ENCODE peak calls at places on chromosomes 11 and 22, in five cellular contexts. One of them, this sample, is unnamed.

GRCh38 chr11:112778091-112778889 is 182.9 kb upstream of the NCAM1 start:
- DNase-seq in Peyer's patch: no peak
- DNase-seq in cardiac muscle cell: no peak
- DNase-seq in lower leg skin: no peak
- DNase-seq in brain microvascular endothelial cell: no peak
- DNase-seq in this sample: no peak

GRCh38 chr11:13538044-13538443 is 42.2 kb upstream of the PTH start:
- DNase-seq in lower leg skin: no peak
- DNase-seq in cardiac muscle cell: no peak
- DNase-seq in brain microvascular endothelial cell: no peak
- DNase-seq in Peyer's patch: no peak
- DNase-seq in this sample: no peak

GRCh38 chr11:69531717-69532088 is 50.2 kb downstream of the LINC01488 start:
- DNase-seq in Peyer's patch: no peak
- DNase-seq in lower leg skin: no peak
- DNase-seq in brain microvascular endothelial cell: no peak
- DNase-seq in cardiac muscle cell: no peak
- DNase-seq in this sample: no peak

GRCh38 chr11:133082851-133083488 is 449.3 kb downstream of the OPCML start:
- DNase-seq in brain microvascular endothelial cell: peak; percentile 6
- DNase-seq in cardiac muscle cell: peak; percentile 62
- DNase-seq in lower leg skin: no peak
- DNase-seq in Peyer's patch: peak; percentile 80
- DNase-seq in this sample: no peak

GRCh38 chr22:37483594-37484114 is 2.5 kb downstream of the MFNG start:
- DNase-seq in brain microvascular endothelial cell: no peak
- DNase-seq in cardiac muscle cell: no peak
- DNase-seq in Peyer's patch: no peak
- DNase-seq in lower leg skin: no peak
- DNase-seq in this sample: peak; percentile 22

GRCh38 chr22:39239561-39240423 is 5.0 kb downstream of the PDGFB start:
- DNase-seq in Peyer's patch: peak; percentile 91
- DNase-seq in brain microvascular endothelial cell: no peak
- DNase-seq in lower leg skin: peak; percentile 78
- DNase-seq in cardiac muscle cell: no peak
- DNase-seq in this sample: no peak

GRCh38 chr22:28075260-28075981 is 156.4 kb upstream of the PITPNB start:
- DNase-seq in brain microvascular endothelial cell: peak; percentile 86
- DNase-seq in lower leg skin: peak; percentile 39
- DNase-seq in Peyer's patch: peak; percentile 51
- DNase-seq in cardiac muscle cell: peak; percentile 87
- DNase-seq in this sample: peak; percentile 84

GRCh38 chr11:68036717-68037239 is 2.0 kb upstream of the TCIRG1 start:
- DNase-seq in cardiac muscle cell: no peak
- DNase-seq in Peyer's patch: no peak
- DNase-seq in lower leg skin: peak; percentile 64
- DNase-seq in brain microvascular endothelial cell: no peak
- DNase-seq in this sample: no peak

GRCh38 chr22:44394246-44395115 is 81.7 kb upstream of the SHISAL1 start:
- DNase-seq in brain microvascular endothelial cell: no peak
- DNase-seq in lower leg skin: no peak
- DNase-seq in Peyer's patch: peak; percentile 19
- DNase-seq in cardiac muscle cell: no peak
- DNase-seq in this sample: no peak

GRCh38 chr22:17475318-17476212 is 87.7 kb upstream of the SLC25A18 start:
- DNase-seq in lower leg skin: no peak
- DNase-seq in Peyer's patch: no peak
- DNase-seq in cardiac muscle cell: no peak
- DNase-seq in brain microvascular endothelial cell: no peak
- DNase-seq in this sample: no peak

GRCh38 chr11:9639099-9639498 is 24.8 kb upstream of the SWAP70 start:
- DNase-seq in lower leg skin: peak; percentile 48
- DNase-seq in Peyer's patch: peak; percentile 77
- DNase-seq in cardiac muscle cell: no peak
- DNase-seq in brain microvascular endothelial cell: no peak
- DNase-seq in this sample: peak; percentile 10

GRCh38 chr11:61148016-61148640 is 13.1 kb downstream of the VPS37C start:
- DNase-seq in Peyer's patch: no peak
- DNase-seq in brain microvascular endothelial cell: no peak
- DNase-seq in lower leg skin: no peak
- DNase-seq in cardiac muscle cell: peak; percentile 50
- DNase-seq in this sample: no peak

GRCh38 chr11:117597083-117597482 is 199.9 kb downstream of the DSCAML1 start:
- DNase-seq in lower leg skin: no peak
- DNase-seq in cardiac muscle cell: peak; percentile 51
- DNase-seq in Peyer's patch: no peak
- DNase-seq in brain microvascular endothelial cell: peak; percentile 34
- DNase-seq in this sample: peak; percentile 30

GRCh38 chr11:87300640-87301381 is 263.1 kb downstream of the TMEM135 start:
- DNase-seq in cardiac muscle cell: no peak
- DNase-seq in brain microvascular endothelial cell: no peak
- DNase-seq in Peyer's patch: no peak
- DNase-seq in lower leg skin: no peak
- DNase-seq in this sample: no peak

GRCh38 chr11:129376658-129377341 is 1.2 kb downstream of the BARX2 start:
- DNase-seq in brain microvascular endothelial cell: no peak
- DNase-seq in lower leg skin: no peak
- DNase-seq in Peyer's patch: no peak
- DNase-seq in cardiac muscle cell: no peak
- DNase-seq in this sample: no peak

GRCh38 chr22:26291940-26292666 is 122.8 kb downstream of the SEZ6L start:
- DNase-seq in Peyer's patch: no peak
- DNase-seq in lower leg skin: no peak
- DNase-seq in cardiac muscle cell: no peak
- DNase-seq in brain microvascular endothelial cell: no peak
- DNase-seq in this sample: no peak

GRCh38 chr22:30868663-30869385 is 99.8 kb downstream of the MORC2 start:
- DNase-seq in Peyer's patch: no peak
- DNase-seq in brain microvascular endothelial cell: peak; percentile 37
- DNase-seq in lower leg skin: no peak
- DNase-seq in cardiac muscle cell: no peak
- DNase-seq in this sample: no peak

GRCh38 chr22:17201285-17201945 is 17.8 kb downstream of the ADA2 start:
- DNase-seq in cardiac muscle cell: peak; percentile 44
- DNase-seq in brain microvascular endothelial cell: no peak
- DNase-seq in lower leg skin: no peak
- DNase-seq in Peyer's patch: no peak
- DNase-seq in this sample: peak; percentile 46

GRCh38 chr11:121137005-121137404 is 36.0 kb downstream of the TECTA start:
- DNase-seq in lower leg skin: no peak
- DNase-seq in Peyer's patch: no peak
- DNase-seq in brain microvascular endothelial cell: no peak
- DNase-seq in cardiac muscle cell: no peak
- DNase-seq in this sample: no peak

GRCh38 chr22:30602049-30602448 is 4.9 kb upstream of the TCN2 start:
- DNase-seq in Peyer's patch: no peak
- DNase-seq in lower leg skin: no peak
- DNase-seq in brain microvascular endothelial cell: peak; percentile 28
- DNase-seq in cardiac muscle cell: peak; percentile 52
- DNase-seq in this sample: peak; percentile 33

GRCh38 chr11:121930004-121930965 is 185.7 kb downstream of the BLID start:
- DNase-seq in Peyer's patch: no peak
- DNase-seq in brain microvascular endothelial cell: no peak
- DNase-seq in cardiac muscle cell: peak; percentile 42
- DNase-seq in lower leg skin: no peak
- DNase-seq in this sample: peak; percentile 51

GRCh38 chr11:126808851-126809250 is 191.7 kb downstream of the KIRREL3 start:
- DNase-seq in Peyer's patch: no peak
- DNase-seq in cardiac muscle cell: no peak
- DNase-seq in brain microvascular endothelial cell: no peak
- DNase-seq in lower leg skin: no peak
- DNase-seq in this sample: no peak

GRCh38 chr11:3971756-3972404 is 116.4 kb downstream of the STIM1 start:
- DNase-seq in brain microvascular endothelial cell: no peak
- DNase-seq in cardiac muscle cell: peak; percentile 41
- DNase-seq in Peyer's patch: no peak
- DNase-seq in lower leg skin: no peak
- DNase-seq in this sample: peak; percentile 38

GRCh38 chr22:50118557-50119168 is 28.9 kb downstream of the MOV10L1 start:
- DNase-seq in lower leg skin: no peak
- DNase-seq in Peyer's patch: no peak
- DNase-seq in brain microvascular endothelial cell: peak; percentile 99
- DNase-seq in cardiac muscle cell: peak; percentile 99
- DNase-seq in this sample: peak; percentile 100

GRCh38 chr22:43567691-43568308 is 156.0 kb downstream of the MPPED1 start:
- DNase-seq in brain microvascular endothelial cell: no peak
- DNase-seq in cardiac muscle cell: peak; percentile 3
- DNase-seq in lower leg skin: no peak
- DNase-seq in Peyer's patch: no peak
- DNase-seq in this sample: no peak

GRCh38 chr11:96342131-96342970 is 644 bp downstream of the MAML2 start:
- DNase-seq in brain microvascular endothelial cell: no peak
- DNase-seq in lower leg skin: no peak
- DNase-seq in Peyer's patch: no peak
- DNase-seq in cardiac muscle cell: no peak
- DNase-seq in this sample: no peak

GRCh38 chr11:67457453-67457852 is 2.3 kb downstream of the CABP4 start:
- DNase-seq in Peyer's patch: no peak
- DNase-seq in lower leg skin: no peak
- DNase-seq in brain microvascular endothelial cell: no peak
- DNase-seq in cardiac muscle cell: no peak
- DNase-seq in this sample: no peak

GRCh38 chr22:23478175-23478574 is 101.9 kb downstream of the IGLL1 start:
- DNase-seq in Peyer's patch: no peak
- DNase-seq in cardiac muscle cell: peak; percentile 16
- DNase-seq in brain microvascular endothelial cell: no peak
- DNase-seq in lower leg skin: no peak
- DNase-seq in this sample: no peak

GRCh38 chr11:65112551-65113360 is 1.1 kb downstream of the TM7SF2 start:
- DNase-seq in lower leg skin: no peak
- DNase-seq in Peyer's patch: peak; percentile 85
- DNase-seq in cardiac muscle cell: no peak
- DNase-seq in brain microvascular endothelial cell: no peak
- DNase-seq in this sample: peak; percentile 28

GRCh38 chr11:19430346-19431058 is 189.8 kb upstream of the E2F8 start:
- DNase-seq in lower leg skin: no peak
- DNase-seq in Peyer's patch: no peak
- DNase-seq in brain microvascular endothelial cell: no peak
- DNase-seq in cardiac muscle cell: peak; percentile 78
- DNase-seq in this sample: peak; percentile 90

GRCh38 chr11:45272701-45273100 is 13.4 kb downstream of the SYT13 start:
- DNase-seq in cardiac muscle cell: peak; percentile 18
- DNase-seq in lower leg skin: no peak
- DNase-seq in brain microvascular endothelial cell: no peak
- DNase-seq in Peyer's patch: no peak
- DNase-seq in this sample: no peak

DNA sequence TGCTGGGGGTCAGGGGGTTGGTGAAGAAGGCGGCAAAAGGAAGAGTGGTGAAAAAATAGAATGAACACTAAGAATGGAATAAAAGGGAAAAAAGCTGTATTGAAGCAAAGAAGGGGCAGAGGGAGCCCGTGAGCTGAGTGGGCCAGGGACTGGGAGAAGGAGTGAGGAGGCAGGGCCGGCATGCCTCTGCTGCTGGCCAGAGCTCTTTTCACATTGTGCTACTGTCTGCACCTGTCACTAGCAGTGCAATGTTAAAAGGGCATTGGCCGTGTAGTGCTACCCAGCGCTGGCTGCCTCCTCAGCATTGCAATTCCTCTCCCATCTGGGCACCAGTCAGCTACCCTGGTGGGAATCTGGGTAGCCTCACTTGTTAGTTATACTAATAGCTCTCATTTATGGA is 8.7 kb downstream of the YPEL4 start:
- DNase-seq in Peyer's patch: no peak
- DNase-seq in brain microvascular endothelial cell: peak; percentile 24
- DNase-seq in cardiac muscle cell: peak; percentile 51
- DNase-seq in lower leg skin: no peak
- DNase-seq in this sample: peak; percentile 43
- TF ChIP-seq CTCF in Peyer's patch: no peak
- TF ChIP-seq CTCF in brain microvascular endothelial cell: peak; percentile 69
- TF ChIP-seq CTCF in cardiac muscle cell: peak; percentile 45
- TF ChIP-seq CTCF in lower leg skin: no peak
- TF ChIP-seq CTCF in this sample: peak; percentile 69

GRCh38 chr11:75427181-75427580 is 5.8 kb downstream of the KLHL35 start:
- DNase-seq in Peyer's patch: no peak
- DNase-seq in cardiac muscle cell: no peak
- DNase-seq in brain microvascular endothelial cell: no peak
- DNase-seq in lower leg skin: no peak
- DNase-seq in this sample: no peak

GRCh38 chr11:75429641-75429901 is 3.4 kb downstream of the KLHL35 start:
- DNase-seq in cardiac muscle cell: no peak
- DNase-seq in Peyer's patch: no peak
- DNase-seq in brain microvascular endothelial cell: no peak
- DNase-seq in lower leg skin: no peak
- DNase-seq in this sample: no peak

GRCh38 chr11:75426720-75427086 is 6.3 kb downstream of the KLHL35 start:
- DNase-seq in Peyer's patch: no peak
- DNase-seq in brain microvascular endothelial cell: no peak
- DNase-seq in lower leg skin: no peak
- DNase-seq in cardiac muscle cell: no peak
- DNase-seq in this sample: no peak

GRCh38 chr11:75428989-75429640 is 3.9 kb downstream of the KLHL35 start:
- DNase-seq in lower leg skin: no peak
- DNase-seq in Peyer's patch: peak; percentile 11
- DNase-seq in brain microvascular endothelial cell: no peak
- DNase-seq in cardiac muscle cell: no peak
- DNase-seq in this sample: no peak

GRCh38 chr11:75428301-75428724 is 4.7 kb downstream of the KLHL35 start:
- DNase-seq in brain microvascular endothelial cell: peak; percentile 90
- DNase-seq in Peyer's patch: peak; percentile 85
- DNase-seq in lower leg skin: peak; percentile 89
- DNase-seq in cardiac muscle cell: peak; percentile 94
- DNase-seq in this sample: peak; percentile 81
- H3K4me3 ChIP-seq in brain microvascular endothelial cell: peak overlapping the region; percentile 47
- H3K4me3 ChIP-seq in Peyer's patch: peak overlapping the region; percentile 26
- H3K4me3 ChIP-seq in lower leg skin: no peak overlapping the region
- H3K4me3 ChIP-seq in cardiac muscle cell: no peak overlapping the region
- H3K4me3 ChIP-seq in this sample: peak overlapping the region; percentile 55

GRCh38 chr11:57219021-57219627 is 17.9 kb downstream of the APLNR start:
- DNase-seq in brain microvascular endothelial cell: no peak
- DNase-seq in Peyer's patch: no peak
- DNase-seq in lower leg skin: peak; percentile 44
- DNase-seq in cardiac muscle cell: peak; percentile 69
- DNase-seq in this sample: peak; percentile 60
- TF ChIP-seq CTCF in brain microvascular endothelial cell: no peak
- TF ChIP-seq CTCF in Peyer's patch: no peak
- TF ChIP-seq CTCF in lower leg skin: no peak
- TF ChIP-seq CTCF in cardiac muscle cell: no peak
- TF ChIP-seq CTCF in this sample: no peak

GRCh38 chr11:93288767-93289166 is 41.8 kb upstream of the DEUP1 start:
- DNase-seq in brain microvascular endothelial cell: no peak
- DNase-seq in Peyer's patch: no peak
- DNase-seq in cardiac muscle cell: no peak
- DNase-seq in lower leg skin: no peak
- DNase-seq in this sample: no peak

GRCh38 chr11:93290061-93290460 is 40.5 kb upstream of the DEUP1 start:
- DNase-seq in brain microvascular endothelial cell: no peak
- DNase-seq in cardiac muscle cell: no peak
- DNase-seq in lower leg skin: no peak
- DNase-seq in Peyer's patch: no peak
- DNase-seq in this sample: no peak

GRCh38 chr11:93288079-93288478 is 42.5 kb upstream of the DEUP1 start:
- DNase-seq in brain microvascular endothelial cell: no peak
- DNase-seq in Peyer's patch: no peak
- DNase-seq in lower leg skin: no peak
- DNase-seq in cardiac muscle cell: no peak
- DNase-seq in this sample: no peak

GRCh38 chr11:93287434-93287833 is 43.1 kb upstream of the DEUP1 start:
- DNase-seq in brain microvascular endothelial cell: no peak
- DNase-seq in cardiac muscle cell: no peak
- DNase-seq in lower leg skin: no peak
- DNase-seq in Peyer's patch: no peak
- DNase-seq in this sample: no peak

GRCh38 chr11:93285430-93285829 is 45.1 kb upstream of the DEUP1 start:
- DNase-seq in Peyer's patch: no peak
- DNase-seq in lower leg skin: no peak
- DNase-seq in cardiac muscle cell: no peak
- DNase-seq in brain microvascular endothelial cell: no peak
- DNase-seq in this sample: no peak
- H3K4me3 ChIP-seq in Peyer's patch: no peak overlapping the region
- H3K4me3 ChIP-seq in lower leg skin: no peak overlapping the region
- H3K4me3 ChIP-seq in cardiac muscle cell: no peak overlapping the region
- H3K4me3 ChIP-seq in brain microvascular endothelial cell: no peak overlapping the region
- H3K4me3 ChIP-seq in this sample: no peak overlapping the region

This sample was measured in fibroblast of the aortic adventitia.